ENCODE peak calls at places on chromosome X, in five cellular contexts. J, B, Y, C and F are unnamed samples.
A peak's percentile ranks its signal among the peaks of the same experiment; 100 is the strongest.

GRCh38 chrX:67614414-67614813 is 70.6 kb downstream of the AR start:
- DNase-seq in J (no peak), B (no peak), Y (no peak), C (peak; percentile 65), F (peak; percentile 68)

GRCh38 chrX:30779453-30780030 is 109.5 kb downstream of the TAB3 start:
- DNase-seq in J (no peak), B (no peak), Y (no peak), C (no peak), F (no peak)

GRCh38 chrX:54407266-54407665 is 32.9 kb upstream of the TSR2 start:
- DNase-seq in J (no peak), B (no peak), Y (no peak), C (no peak), F (no peak)

GRCh38 chrX:109472939-109473713 is 8.8 kb downstream of the GUCY2F start:
- DNase-seq in J (peak; percentile 77), B (no peak), Y (no peak), C (peak; percentile 66), F (peak; percentile 81)

GRCh38 chrX:68196939-68197791 is 236.1 kb downstream of the OPHN1 start:
- DNase-seq in J (peak; percentile 68), B (no peak), Y (no peak), C (peak; percentile 54), F (peak; percentile 34)

GRCh38 chrX:15749642-15750610 is 11.9 kb downstream of the CA5B start:
- DNase-seq in J (no peak), B (no peak), Y (peak; percentile 44), C (peak; percentile 69), F (no peak)

GRCh38 chrX:109533005-109533404 is 3.6 kb upstream of the NXT2 start:
- DNase-seq in J (no peak), B (no peak), Y (no peak), C (no peak), F (no peak)

GRCh38 chrX:40149286-40150175 is 51.8 kb upstream of the BCOR start:
- DNase-seq in J (no peak), B (no peak), Y (no peak), C (no peak), F (no peak)

GRCh38 chrX:13716905-13717304 is 17.5 kb downstream of the TRAPPC2 start:
- DNase-seq in J (peak; percentile 7), B (no peak), Y (no peak), C (no peak), F (no peak)

GRCh38 chrX:30228526-30228925 is 1.9 kb upstream of the MAGEB3 start:
- DNase-seq in J (peak; percentile 94), B (no peak), Y (no peak), C (no peak), F (no peak)

GRCh38 chrX:30620125-30620524 is 33.1 kb upstream of the GK start:
- DNase-seq in J (no peak), B (no peak), Y (no peak), C (peak; percentile 54), F (no peak)

GRCh38 chrX:3820170-3820569 is 106.7 kb upstream of the PRKX start:
- DNase-seq in J (no peak), B (no peak), Y (no peak), C (peak; percentile 78), F (peak; percentile 88)

GRCh38 chrX:47662144-47662657 is 3.2 kb upstream of the UXT start:
- DNase-seq in J (peak; percentile 38), B (no peak), Y (no peak), C (peak; percentile 93), F (peak; percentile 90)

GRCh38 chrX:113996781-113997180 is 587.1 kb upstream of the HTR2C start:
- DNase-seq in J (no peak), B (no peak), Y (no peak), C (no peak), F (no peak)

GRCh38 chrX:118503260-118504041 is 7.8 kb downstream of the DOCK11 start:
- DNase-seq in J (no peak), B (no peak), Y (no peak), C (no peak), F (no peak)

GRCh38 chrX:15838017-15838416 is 16.6 kb downstream of the AP1S2 start:
- DNase-seq in J (peak; percentile 60), B (no peak), Y (no peak), C (no peak), F (no peak)

GRCh38 chrX:109911046-109911445 is 91.9 kb upstream of the TMEM164 start:
- DNase-seq in J (no peak), B (no peak), Y (no peak), C (peak; percentile 13), F (no peak)

GRCh38 chrX:46574941-46575381 is 1.4 kb downstream of the CHST7 start:
- DNase-seq in J (no peak), B (no peak), Y (peak; percentile 55), C (peak; percentile 52), F (no peak)

GRCh38 chrX:39327705-39328104 is 526.4 kb downstream of the MID1IP1 start:
- DNase-seq in J (no peak), B (no peak), Y (no peak), C (no peak), F (no peak)

GRCh38 chrX:1481636-1482529 is 29.2 kb upstream of the ASMTL start:
- DNase-seq in J (peak; percentile 94), B (peak; percentile 63), Y (peak; percentile 75), C (peak; percentile 82), F (peak; percentile 85)
- H3K27ac ChIP-seq in J (peak overlapping the region; percentile 27), B (peak overlapping the region; percentile 60), Y (peak overlapping the region; percentile 76), C (peak overlapping the region; percentile 9), F (no peak overlapping the region)

DNA sequence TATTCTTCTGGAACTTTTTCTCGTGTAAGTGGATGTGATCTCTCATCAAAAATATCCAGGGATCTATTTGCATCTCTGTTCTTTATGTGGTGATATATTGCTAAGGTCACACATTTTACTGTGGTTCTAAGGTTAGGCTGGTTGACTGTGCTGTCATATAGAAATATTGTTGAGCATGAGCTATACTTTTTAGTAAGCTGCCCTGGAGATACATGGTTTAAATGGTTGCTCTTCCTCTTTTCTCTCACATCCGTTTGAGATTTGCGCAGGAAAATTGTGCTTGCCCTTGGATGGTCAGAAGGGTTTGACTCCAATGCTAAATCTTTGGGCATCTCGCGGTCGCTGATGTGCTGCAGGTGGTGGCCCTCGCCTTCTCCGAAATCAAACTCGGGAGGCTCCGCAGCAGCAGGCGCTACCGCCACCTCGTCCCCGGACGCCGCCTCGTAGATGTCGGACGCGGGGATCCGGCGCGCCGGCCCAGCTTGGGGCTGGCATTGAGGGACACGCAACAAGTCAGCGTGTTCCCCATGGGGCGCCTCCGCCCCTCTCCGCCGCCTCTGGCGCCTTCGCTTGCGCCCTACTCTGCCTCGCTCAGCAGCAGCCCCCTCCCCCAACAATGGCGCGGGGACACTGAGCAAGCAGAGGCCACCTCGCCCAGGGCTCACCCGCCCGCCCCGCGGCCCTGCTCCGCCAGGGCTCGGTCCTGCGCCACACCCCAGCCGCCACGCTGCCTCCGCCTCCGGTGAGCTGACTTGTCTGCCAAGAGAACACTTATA is 154.5 kb downstream of the MSN start:
- DNase-seq in J (peak; percentile 0), B (no peak), Y (peak; percentile 60), C (peak; percentile 1), F (no peak)
- H3K4me3 ChIP-seq in J (no peak overlapping the region), B (no peak overlapping the region), Y (peak overlapping the region; percentile 43), C (no peak overlapping the region), F (no peak overlapping the region)

GRCh38 chrX:115696939-115697338 is 136.0 kb downstream of the PLS3 start:
- DNase-seq in J (no peak), B (no peak), Y (no peak), C (no peak), F (no peak)
- H3K27ac ChIP-seq in J (no peak overlapping the region), B (no peak overlapping the region), Y (no peak overlapping the region), C (no peak overlapping the region), F (no peak overlapping the region)

GRCh38 chrX:23381688-23382087 is 47.0 kb downstream of the PTCHD1 start:
- DNase-seq in J (no peak), B (no peak), Y (no peak), C (no peak), F (no peak)

GRCh38 chrX:23383411-23383810 is 48.8 kb downstream of the PTCHD1 start:
- DNase-seq in J (no peak), B (no peak), Y (no peak), C (peak; percentile 71), F (peak; percentile 35)

GRCh38 chrX:23381099-23381498 is 46.5 kb downstream of the PTCHD1 start:
- DNase-seq in J (no peak), B (no peak), Y (no peak), C (no peak), F (no peak)

GRCh38 chrX:23382572-23382971 is 47.9 kb downstream of the PTCHD1 start:
- DNase-seq in J (no peak), B (no peak), Y (no peak), C (no peak), F (no peak)

GRCh38 chrX:23380581-23380980 is 45.9 kb downstream of the PTCHD1 start:
- DNase-seq in J (peak; percentile 80), B (no peak), Y (no peak), C (no peak), F (no peak)
- H3K4me3 ChIP-seq in J (no peak overlapping the region), B (no peak overlapping the region), Y (no peak overlapping the region), C (no peak overlapping the region), F (no peak overlapping the region)

GRCh38 chrX:97332963-97333362 is 449.3 kb downstream of the RPA4 start:
- DNase-seq in J (no peak), B (no peak), Y (no peak), C (peak; percentile 27), F (peak; percentile 4)
- H3K27ac ChIP-seq in J (no peak overlapping the region), B (no peak overlapping the region), Y (no peak overlapping the region), C (no peak overlapping the region), F (no peak overlapping the region)

GRCh38 chrX:82816572-82816971 is 691.5 kb upstream of the POU3F4 start:
- DNase-seq in J (no peak), B (no peak), Y (no peak), C (no peak), F (no peak)
- H3K4me3 ChIP-seq in J (no peak overlapping the region), B (no peak overlapping the region), Y (no peak overlapping the region), C (no peak overlapping the region), F (no peak overlapping the region)